ENCODE peak calls at places on chromosomes 11 and 22, in nine cellular contexts. K is upper lobe of right lung, M is stomach, C is neural crest cell, X is kidney, D is testis, J is psoas muscle, I is IMR-90, T is Calu3. N is an unnamed sample.

GRCh38 chr22:26975865-26976264 is 318.5 kb downstream of the MIAT start:
- DNase-seq in K (no peak), X (no peak), T (no peak), J (no peak), I (no peak), M (no peak), C (no peak), D (no peak), N (no peak)

GRCh38 chr11:67732045-67732787 is 57.8 kb upstream of the ALDH3B2 start:
- DNase-seq in I (no peak), T (peak), X (no peak), M (no peak), D (peak), C (no peak), J (no peak), K (no peak), N (no peak)

GRCh38 chr11:84480151-84480550 is 1147.0 kb downstream of the DLG2 start:
- DNase-seq in D (no peak), T (no peak), K (no peak), X (no peak), M (no peak), C (no peak), I (no peak), J (no peak), N (no peak)

GRCh38 chr11:5639953-5640352 is 15.2 kb downstream of the TRIM34 start:
- DNase-seq in K (no peak), I (no peak), J (no peak), X (no peak), C (no peak), T (no peak), D (no peak), M (no peak), N (no peak)

GRCh38 chr11:19577391-19577831 is 135.2 kb upstream of the NAV2 start:
- DNase-seq in M (peak), I (no peak), K (no peak), X (no peak), D (no peak), C (no peak), T (no peak), J (no peak), N (no peak)

GRCh38 chr11:113278481-113278880 is 35.9 kb upstream of the TTC12 start:
- DNase-seq in X (no peak), K (no peak), I (no peak), T (no peak), M (no peak), C (no peak), J (no peak), D (no peak), N (no peak)

GRCh38 chr11:66840317-66841091 is 2.7 kb upstream of the RCE1 start:
- DNase-seq in I (no peak), T (no peak), C (no peak), M (no peak), D (no peak), X (peak), J (no peak), K (no peak), N (no peak)

GRCh38 chr22:50603511-50604255 is 3.1 kb downstream of the MAPK8IP2 start:
- DNase-seq in X (peak), C (no peak), D (no peak), T (no peak), M (no peak), J (no peak), K (no peak), I (no peak), N (no peak)

GRCh38 chr11:4180441-4181183 is 86.0 kb downstream of the RRM1 start:
- DNase-seq in M (no peak), K (no peak), C (no peak), I (no peak), J (no peak), T (no peak), X (no peak), D (no peak), N (no peak)

GRCh38 chr22:21965762-21966288 is 13.2 kb upstream of the PPM1F start:
- DNase-seq in T (no peak), C (no peak), J (no peak), K (no peak), X (no peak), M (no peak), D (no peak), I (no peak), N (no peak)

GRCh38 chr22:25360891-25361645 is 141.6 kb downstream of the CRYBB2 start:
- DNase-seq in K (peak), J (no peak), M (no peak), I (no peak), C (no peak), D (no peak), T (no peak), X (peak), N (no peak)

GRCh38 chr22:16959345-16959930 is 48.6 kb downstream of the GAB4 start:
- DNase-seq in M (no peak), T (no peak), I (no peak), K (no peak), C (no peak), J (no peak), D (no peak), X (peak), N (no peak)

GRCh38 chr11:73980001-73980960 is 2.4 kb downstream of the UCP2 start:
- DNase-seq in D (no peak), K (peak), C (no peak), J (peak), X (peak), M (peak), T (peak), I (peak), N (no peak)

GRCh38 chr22:29004647-29005371 is 56.8 kb downstream of the C22orf31 start:
- DNase-seq in D (peak), K (peak), C (peak), T (peak), M (peak), J (peak), I (peak), X (peak), N (peak)

GRCh38 chr11:81819462-81819861 is 914.2 kb downstream of the FAM181B start:
- DNase-seq in X (no peak), D (no peak), T (no peak), M (no peak), K (no peak), I (no peak), J (no peak), C (no peak), N (no peak)

GRCh38 chr11:82858556-82859091 is 41.6 kb downstream of the PRCP start:
- DNase-seq in X (no peak), I (peak), T (peak), J (no peak), C (no peak), K (no peak), D (no peak), M (no peak), N (no peak)

GRCh38 chr22:18067548-18068341 is 10.0 kb upstream of the PEX26 start:
- DNase-seq in X (peak), K (peak), T (no peak), M (no peak), J (no peak), I (no peak), D (no peak), C (no peak), N (no peak)

GRCh38 chr11:117279711-117280376 is 11.3 kb upstream of the BACE1-AS start:
- DNase-seq in T (no peak), K (no peak), I (no peak), D (no peak), X (no peak), C (no peak), J (no peak), M (no peak), N (no peak)

GRCh38 chr11:69008774-69009440 is 4.1 kb downstream of the MRGPRF start:
- DNase-seq in M (peak), D (peak), C (no peak), I (peak), K (peak), J (peak), T (peak), X (peak), N (no peak)

GRCh38 chr11:17129003-17129402 is 51.5 kb upstream of the RPS13 start:
- DNase-seq in J (no peak), T (no peak), M (no peak), I (peak), D (no peak), K (no peak), X (no peak), C (no peak), N (no peak)

GRCh38 chr22:44210721-44211120 is 30.0 kb downstream of the PARVG start:
- DNase-seq in K (no peak), D (no peak), X (no peak), J (no peak), I (peak), M (no peak), T (no peak), C (no peak), N (no peak)

GRCh38 chr11:19766206-19766605 is 53.6 kb downstream of the NAV2 start:
- DNase-seq in J (no peak), C (no peak), X (no peak), I (peak), D (no peak), T (no peak), K (no peak), M (no peak), N (no peak)

GRCh38 chr11:45646275-45646970 is 19.0 kb downstream of the CHST1 start:
- DNase-seq in T (no peak), I (peak), K (no peak), X (no peak), J (no peak), D (no peak), M (no peak), C (no peak), N (no peak)

GRCh38 chr11:111983187-111983986 is 41.8 kb upstream of the DLAT start:
- DNase-seq in T (peak), C (peak), X (peak), J (no peak), K (peak), D (no peak), M (peak), I (peak), N (peak)

GRCh38 chr11:117633976-117634755 is 162.8 kb downstream of the DSCAML1 start:
- DNase-seq in D (no peak), K (no peak), J (no peak), C (no peak), M (no peak), X (no peak), I (no peak), T (no peak), N (no peak)

GRCh38 chr11:873723-874122 is 31.1 kb downstream of the TSPAN4 start:
- DNase-seq in D (no peak), K (no peak), T (no peak), J (no peak), I (peak), C (no peak), X (no peak), M (no peak), N (no peak)

GRCh38 chr11:74280494-74280893 is 30.9 kb downstream of the P4HA3 start:
- DNase-seq in T (no peak), C (no peak), D (no peak), X (no peak), I (no peak), K (no peak), J (no peak), M (no peak), N (no peak)

GRCh38 chr11:79564288-79564925 is 123.6 kb upstream of the TENM4 start:
- DNase-seq in I (no peak), C (no peak), T (no peak), X (no peak), M (no peak), K (peak), D (no peak), J (no peak), N (no peak)

GRCh38 chr22:17083811-17084540 is 824 bp upstream of the IL17RA start:
- DNase-seq in X (peak), C (no peak), K (peak), I (no peak), T (no peak), M (no peak), D (no peak), J (no peak), N (no peak)

GRCh38 chr11:20112291-20113146 is 47.8 kb downstream of the DBX1 start:
- DNase-seq in T (peak), D (peak), I (peak), M (peak), J (peak), K (peak), X (peak), C (no peak), N (no peak)

GRCh38 chr11:118374729-118375128 is 15.3 kb downstream of the UBE4A start:
- DNase-seq in D (no peak), X (no peak), K (no peak), J (no peak), I (no peak), T (no peak), C (no peak), M (no peak), N (no peak)

GRCh38 chr11:18704045-18704645 is 5.6 kb downstream of the TMEM86A start:
- DNase-seq in J (no peak), D (no peak), M (no peak), X (no peak), I (no peak), C (no peak), T (no peak), K (no peak), N (no peak)

GRCh38 chr11:5922749-5923426 is 19.2 kb upstream of the OR56A3 start:
- DNase-seq in C (no peak), I (no peak), D (no peak), J (no peak), T (no peak), K (no peak), X (no peak), M (no peak), N (no peak)

GRCh38 chr22:47448231-47449035 is 686.0 kb downstream of the TBC1D22A start:
- DNase-seq in D (no peak), M (no peak), X (peak), I (no peak), K (no peak), C (no peak), T (no peak), J (no peak), N (no peak)

GRCh38 chr11:12802418-12803085 is 128.3 kb downstream of the TEAD1 start:
- DNase-seq in X (peak), C (no peak), K (peak), D (no peak), I (peak), J (no peak), T (peak), M (peak), N (peak)

GRCh38 chr11:124899376-124900145 is 1.9 kb upstream of the ROBO4 start:
- DNase-seq in X (no peak), I (no peak), C (no peak), J (no peak), D (no peak), T (no peak), K (no peak), M (no peak), N (no peak)

GRCh38 chr22:27192135-27192900 is 534.9 kb downstream of the MIAT start:
- DNase-seq in K (no peak), D (no peak), T (no peak), M (no peak), X (no peak), C (no peak), J (peak), I (no peak), N (no peak)

DNA sequence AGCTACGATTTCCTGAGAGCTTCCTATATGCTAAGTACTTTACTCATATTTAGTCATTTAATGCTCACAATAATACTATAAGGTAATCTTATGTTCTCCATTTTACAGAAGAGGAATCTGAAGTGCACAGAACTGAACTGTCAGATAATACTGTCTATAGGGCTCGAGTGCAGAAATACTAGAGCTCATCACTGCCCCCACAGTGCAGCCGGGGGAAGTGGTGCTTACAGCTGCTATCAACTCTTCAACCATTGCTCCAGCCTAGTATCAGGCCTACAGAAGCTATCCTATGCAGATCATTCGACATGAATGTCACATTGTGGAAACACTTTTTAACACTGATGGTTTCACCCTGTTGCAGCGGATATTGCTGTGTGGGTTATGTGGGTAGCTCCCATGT is 929.9 kb downstream of the NTM start:
- DNase-seq in I (peak), D (peak), M (no peak), K (no peak), X (no peak), T (no peak), J (no peak), C (no peak), N (no peak)
- TF ChIP-seq CTCF in I (peak), D (no peak), M (no peak), K (no peak), X (no peak), T (no peak), J (no peak), C (peak), N (no peak)

GRCh38 chr11:62456630-62457029 is 37.8 kb downstream of the SCGB1A1 start:
- DNase-seq in J (no peak), D (no peak), C (no peak), X (no peak), T (no peak), K (no peak), I (no peak), M (no peak), N (no peak)
- TF ChIP-seq CTCF in J (no peak), D (no peak), C (no peak), X (no peak), T (no peak), K (no peak), I (no peak), M (no peak), N (no peak)

DNA sequence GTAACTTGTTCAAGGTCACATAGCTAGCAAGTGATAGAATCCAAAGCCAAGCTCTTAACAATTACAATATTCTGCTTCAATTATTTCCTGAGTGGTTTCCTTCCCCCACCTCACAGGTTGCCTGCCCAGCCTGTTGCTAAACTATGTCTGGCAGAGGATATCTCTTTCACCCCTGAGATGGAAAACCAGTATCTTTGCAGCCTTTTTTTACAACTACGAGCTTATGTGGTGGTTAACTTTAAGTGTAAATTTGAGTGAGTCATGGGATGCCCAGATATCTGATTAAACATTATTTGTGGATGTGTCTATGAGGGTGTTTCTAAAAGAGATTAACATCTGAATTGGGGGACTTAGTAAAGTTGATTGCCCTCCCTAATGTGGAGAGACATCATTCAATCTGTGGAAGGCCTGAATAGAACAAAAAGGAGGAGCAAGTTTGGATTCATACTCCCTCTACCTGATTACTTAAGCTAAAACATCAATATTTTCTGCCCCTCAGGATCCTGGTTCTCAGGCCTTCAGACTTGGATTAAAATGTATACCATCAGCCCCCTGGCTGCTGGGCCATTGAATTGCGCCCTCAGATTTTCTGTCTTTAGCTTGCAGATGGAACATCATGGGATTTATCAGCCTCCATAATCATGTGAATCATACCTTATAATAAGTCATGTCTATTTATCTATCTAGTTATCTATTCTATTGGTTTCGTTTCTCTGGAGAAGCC is 911.9 kb downstream of the METTL15 start:
- DNase-seq in K (no peak), T (peak), C (peak), J (no peak), X (no peak), I (peak), M (no peak), D (no peak), N (no peak)
- TF ChIP-seq CTCF in K (no peak), T (peak), C (peak), J (no peak), X (peak), I (peak), M (no peak), D (no peak), N (peak)

DNA sequence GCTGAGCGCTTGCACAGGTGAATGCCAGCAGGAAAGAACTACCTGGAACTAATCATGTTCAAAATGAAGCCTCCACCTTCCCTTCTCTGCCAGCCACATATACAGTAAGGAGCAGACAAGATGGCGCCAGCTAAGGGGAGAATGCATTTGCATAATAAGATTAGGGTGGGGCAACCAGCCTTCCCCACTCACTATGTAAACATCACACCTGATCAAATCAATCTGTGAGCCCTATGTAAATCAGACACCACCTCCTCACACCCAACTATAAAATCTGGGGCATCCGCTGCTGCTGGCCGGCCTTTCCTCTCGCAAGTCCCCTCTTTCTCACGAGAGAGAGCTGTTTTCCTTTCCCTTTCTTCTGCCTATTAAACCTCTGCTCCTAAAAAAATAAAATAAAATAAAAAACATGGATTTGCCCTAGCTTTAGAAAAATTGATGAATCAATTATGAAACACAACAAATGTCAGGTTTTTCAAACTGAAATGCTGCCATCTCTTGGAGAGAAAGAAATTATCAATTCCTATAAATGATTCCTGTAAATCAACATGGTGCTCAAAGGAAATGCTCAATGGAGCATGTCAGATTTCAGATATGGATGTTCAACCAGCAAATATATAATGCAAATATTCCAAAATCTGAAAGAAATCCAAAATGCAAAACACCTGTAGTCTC is 108.9 kb downstream of the SGSM3 start:
- DNase-seq in T (no peak), K (no peak), I (no peak), M (no peak), J (no peak), D (no peak), C (no peak), X (no peak), N (no peak)
- TF ChIP-seq CTCF in T (no peak), K (no peak), I (no peak), M (no peak), J (no peak), D (no peak), C (no peak), X (no peak), N (no peak)

GRCh38 chr22:42072606-42073330 is 1.3 kb upstream of the PHETA2 start:
- DNase-seq in C (no peak), X (no peak), M (no peak), D (no peak), T (no peak), K (no peak), J (no peak), I (no peak), N (no peak)
- TF ChIP-seq CTCF in C (no peak), X (no peak), M (no peak), D (no peak), T (no peak), K (no peak), J (no peak), I (no peak), N (no peak)

DNA sequence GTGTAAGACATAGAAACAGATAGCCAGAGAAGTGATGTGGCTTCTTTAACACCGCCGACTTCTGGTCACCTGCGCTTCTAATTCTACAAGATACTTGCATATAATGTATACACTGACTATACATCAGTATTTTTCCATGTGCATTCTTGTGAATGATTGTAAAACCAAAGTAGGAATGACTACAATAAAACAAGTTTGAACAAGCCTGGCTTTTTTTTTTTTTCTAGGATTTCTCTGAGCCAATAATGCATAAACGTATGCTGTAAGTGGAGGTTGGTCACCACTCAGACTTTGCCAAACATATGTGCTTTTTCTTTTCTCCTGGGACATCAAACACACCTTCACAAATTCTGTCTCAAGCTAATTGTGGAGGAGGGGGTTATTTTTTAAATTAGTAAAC is 237.8 kb upstream of the KIRREL3 start:
- DNase-seq in D (no peak), T (no peak), M (no peak), C (no peak), X (no peak), J (no peak), I (no peak), K (no peak), N (no peak)
- TF ChIP-seq CTCF in D (no peak), T (no peak), M (no peak), C (no peak), X (no peak), J (no peak), I (no peak), K (no peak), N (no peak)

GRCh38 chr22:38153821-38154562 is 27.6 kb downstream of the PLA2G6 start:
- DNase-seq in T (no peak), M (no peak), C (no peak), I (no peak), K (peak), X (peak), D (no peak), J (no peak), N (no peak)
- TF ChIP-seq CTCF in T (no peak), M (no peak), C (peak), I (peak), K (no peak), X (no peak), D (no peak), J (no peak), N (no peak)

GRCh38 chr11:71294846-71295600 is 42.6 kb upstream of the SHANK2 start:
- DNase-seq in M (peak), K (no peak), C (no peak), T (no peak), J (no peak), I (no peak), D (no peak), X (no peak), N (no peak)
- TF ChIP-seq CTCF in M (no peak), K (no peak), C (no peak), T (no peak), J (no peak), I (no peak), D (no peak), X (no peak), N (no peak)

N was measured in mesothelial cell of epicardium.